ENCODE peak calls at places on chromosomes 6 and 20, in eight cellular contexts. W is RWPE1, C is frontal cortex, Y is fibroblast of lung, L is midbrain, B is AML-193, Z is GOT3, P is cardiac muscle cell. Q is an unnamed sample.

GRCh38 chr6:165850434-165851019 is 187.5 kb upstream of the PDE10A start:
- DNase-seq in Z (no peak), W (peak), Y (peak), B (peak), L (peak), P (peak), C (peak), Q (peak)

GRCh38 chr20:18506744-18507143 is 996 bp upstream of the SEC23B start:
- DNase-seq in C (no peak), P (no peak), W (no peak), B (no peak), L (peak), Z (no peak), Y (no peak), Q (no peak)

GRCh38 chr6:25012657-25013056 is 76.9 kb upstream of the RIPOR2 start:
- DNase-seq in L (no peak), C (no peak), Y (peak), P (no peak), B (peak), W (no peak), Z (no peak), Q (no peak)

GRCh38 chr20:63625771-63626423 is 1.0 kb downstream of the GMEB2 start:
- DNase-seq in Y (peak), L (no peak), W (no peak), P (peak), C (no peak), Z (no peak), B (peak), Q (no peak)

GRCh38 chr6:13427838-13428527 is 59.4 kb downstream of the GFOD1 start:
- DNase-seq in Y (no peak), L (no peak), P (peak), B (peak), W (no peak), Z (no peak), C (no peak), Q (no peak)

GRCh38 chr20:48656661-48657211 is 171.1 kb downstream of the PREX1 start:
- DNase-seq in W (no peak), Z (no peak), P (no peak), Y (no peak), B (no peak), L (peak), C (peak), Q (peak)

GRCh38 chr6:40176117-40176516 is 241.9 kb upstream of the MOCS1 start:
- DNase-seq in P (no peak), B (no peak), Y (no peak), L (no peak), C (no peak), Z (no peak), W (no peak), Q (no peak)

GRCh38 chr6:52577778-52578473 is 1.1 kb upstream of the TRAM2 start:
- DNase-seq in P (no peak), L (no peak), Y (no peak), W (no peak), Z (no peak), C (no peak), B (peak), Q (no peak)

GRCh38 chr6:144266091-144266649 is 19.0 kb upstream of the UTRN start:
- DNase-seq in B (no peak), C (no peak), W (peak), L (no peak), Z (no peak), Y (peak), P (peak), Q (peak)

GRCh38 chr20:46047821-46048220 is 18.8 kb downstream of the SLC12A5 start:
- DNase-seq in L (no peak), Z (no peak), P (no peak), B (no peak), W (no peak), Y (no peak), C (no peak), Q (no peak)

GRCh38 chr20:32474967-32475819 is 109.9 kb downstream of the NOL4L start:
- DNase-seq in B (no peak), C (peak), Y (peak), W (peak), L (peak), P (peak), Z (peak), Q (no peak)

GRCh38 chr6:5981274-5982026 is 25.3 kb downstream of the NRN1 start:
- DNase-seq in Z (no peak), B (no peak), C (no peak), P (no peak), Y (peak), L (no peak), W (peak), Q (no peak)

GRCh38 chr6:161444966-161445799 is 171.3 kb upstream of the AGPAT4 start:
- DNase-seq in Z (no peak), W (no peak), L (no peak), B (no peak), P (no peak), C (no peak), Y (peak), Q (no peak)

GRCh38 chr6:94498099-94498498 is 1078.7 kb upstream of the EPHA7 start:
- DNase-seq in C (no peak), W (no peak), P (no peak), Y (no peak), L (no peak), B (no peak), Z (no peak), Q (no peak)

GRCh38 chr6:146770965-146771735 is 172.4 kb downstream of the ADGB start:
- DNase-seq in Y (no peak), P (no peak), C (no peak), L (no peak), B (peak), W (no peak), Z (no peak), Q (no peak)

GRCh38 chr6:4801491-4802118 is 25.4 kb downstream of the CDYL start:
- DNase-seq in P (no peak), Y (no peak), W (no peak), B (no peak), C (no peak), Z (no peak), L (no peak), Q (no peak)

Q was measured in HCT116.